ENCODE peak calls at places on chromosomes 7 and 10, in five cellular contexts. One of them, this sample, is unnamed.

GRCh38 chr10:100823194-100823593 is 77.8 kb downstream of the PAX2 start:
- DNase-seq in neuronal stem cell: no peak
- DNase-seq in H9: no peak
- DNase-seq in mesenchymal stem cell: no peak
- DNase-seq in trophoblast cell: no peak
- DNase-seq in this sample: no peak

GRCh38 chr10:110501142-110501937 is 3.6 kb downstream of the DUSP5 start:
- DNase-seq in neuronal stem cell: no peak
- DNase-seq in H9: peak; percentile 87
- DNase-seq in mesenchymal stem cell: peak; percentile 97
- DNase-seq in trophoblast cell: peak; percentile 53
- DNase-seq in this sample: peak; percentile 54

GRCh38 chr7:55657654-55658053 is 85.4 kb upstream of the VOPP1 start:
- DNase-seq in neuronal stem cell: no peak
- DNase-seq in H9: no peak
- DNase-seq in mesenchymal stem cell: no peak
- DNase-seq in trophoblast cell: no peak
- DNase-seq in this sample: no peak

GRCh38 chr10:13812804-13813203 is 226.0 kb downstream of the PRPF18 start:
- DNase-seq in neuronal stem cell: no peak
- DNase-seq in H9: no peak
- DNase-seq in mesenchymal stem cell: no peak
- DNase-seq in trophoblast cell: no peak
- DNase-seq in this sample: no peak

GRCh38 chr10:35884657-35885071 is 242.6 kb upstream of the FZD8 start:
- DNase-seq in neuronal stem cell: no peak
- DNase-seq in H9: no peak
- DNase-seq in mesenchymal stem cell: no peak
- DNase-seq in trophoblast cell: no peak
- DNase-seq in this sample: no peak

GRCh38 chr10:34075269-34075926 is 739.7 kb downstream of the PARD3 start:
- DNase-seq in neuronal stem cell: no peak
- DNase-seq in H9: no peak
- DNase-seq in mesenchymal stem cell: no peak
- DNase-seq in trophoblast cell: no peak
- DNase-seq in this sample: no peak

GRCh38 chr10:74650613-74651012 is 175.8 kb upstream of the KAT6B start:
- DNase-seq in neuronal stem cell: no peak
- DNase-seq in H9: no peak
- DNase-seq in mesenchymal stem cell: no peak
- DNase-seq in trophoblast cell: no peak
- DNase-seq in this sample: no peak

GRCh38 chr10:132535065-132535651 is 2.4 kb upstream of the INPP5A start:
- DNase-seq in neuronal stem cell: no peak
- DNase-seq in H9: no peak
- DNase-seq in mesenchymal stem cell: no peak
- DNase-seq in trophoblast cell: no peak
- DNase-seq in this sample: no peak

GRCh38 chr10:101601541-101601940 is 13.4 kb downstream of the DPCD start:
- DNase-seq in neuronal stem cell: no peak
- DNase-seq in H9: no peak
- DNase-seq in mesenchymal stem cell: no peak
- DNase-seq in trophoblast cell: no peak
- DNase-seq in this sample: no peak

GRCh38 chr7:99120503-99120902 is 23.4 kb downstream of the SMURF1 start:
- DNase-seq in neuronal stem cell: no peak
- DNase-seq in H9: no peak
- DNase-seq in mesenchymal stem cell: peak; percentile 46
- DNase-seq in trophoblast cell: no peak
- DNase-seq in this sample: no peak

GRCh38 chr7:31432166-31432565 is 81.7 kb upstream of the ITPRID1 start:
- DNase-seq in neuronal stem cell: no peak
- DNase-seq in H9: no peak
- DNase-seq in mesenchymal stem cell: no peak
- DNase-seq in trophoblast cell: peak; percentile 7
- DNase-seq in this sample: no peak

GRCh38 chr10:69303632-69304035 is 25.3 kb downstream of the HK1 start:
- DNase-seq in neuronal stem cell: no peak
- DNase-seq in H9: no peak
- DNase-seq in mesenchymal stem cell: no peak
- DNase-seq in trophoblast cell: no peak
- DNase-seq in this sample: no peak

GRCh38 chr7:6385110-6385792 is 62.5 kb downstream of the DAGLB start:
- DNase-seq in neuronal stem cell: no peak
- DNase-seq in H9: no peak
- DNase-seq in mesenchymal stem cell: peak; percentile 98
- DNase-seq in trophoblast cell: peak; percentile 69
- DNase-seq in this sample: no peak

GRCh38 chr7:111802194-111802785 is 240.0 kb upstream of the IMMP2L start:
- DNase-seq in neuronal stem cell: no peak
- DNase-seq in H9: no peak
- DNase-seq in mesenchymal stem cell: no peak
- DNase-seq in trophoblast cell: no peak
- DNase-seq in this sample: no peak

GRCh38 chr10:125105856-125106255 is 54.5 kb downstream of the CTBP2 start:
- DNase-seq in neuronal stem cell: no peak
- DNase-seq in H9: no peak
- DNase-seq in mesenchymal stem cell: no peak
- DNase-seq in trophoblast cell: no peak
- DNase-seq in this sample: no peak

GRCh38 chr7:55504093-55504859 is 68.0 kb downstream of the VOPP1 start:
- DNase-seq in neuronal stem cell: no peak
- DNase-seq in H9: no peak
- DNase-seq in mesenchymal stem cell: peak; percentile 48
- DNase-seq in trophoblast cell: peak; percentile 47
- DNase-seq in this sample: no peak

GRCh38 chr7:51070163-51070562 is 246.4 kb downstream of the COBL start:
- DNase-seq in neuronal stem cell: no peak
- DNase-seq in H9: no peak
- DNase-seq in mesenchymal stem cell: no peak
- DNase-seq in trophoblast cell: no peak
- DNase-seq in this sample: no peak

GRCh38 chr7:73715648-73716317 is 3.7 kb downstream of the STX1A start:
- DNase-seq in neuronal stem cell: no peak
- DNase-seq in H9: no peak
- DNase-seq in mesenchymal stem cell: peak; percentile 97
- DNase-seq in trophoblast cell: peak; percentile 96
- DNase-seq in this sample: no peak

GRCh38 chr7:127683776-127684681 is 32.0 kb downstream of the SND1 start:
- DNase-seq in neuronal stem cell: no peak
- DNase-seq in H9: no peak
- DNase-seq in mesenchymal stem cell: no peak
- DNase-seq in trophoblast cell: no peak
- DNase-seq in this sample: no peak

GRCh38 chr7:31028006-31028405 is 24.1 kb upstream of the ADCYAP1R1 start:
- DNase-seq in neuronal stem cell: no peak
- DNase-seq in H9: no peak
- DNase-seq in mesenchymal stem cell: no peak
- DNase-seq in trophoblast cell: no peak
- DNase-seq in this sample: no peak

GRCh38 chr7:143238289-143238995 is 16.6 kb downstream of the TAS2R40 start:
- DNase-seq in neuronal stem cell: no peak
- DNase-seq in H9: no peak
- DNase-seq in mesenchymal stem cell: no peak
- DNase-seq in trophoblast cell: no peak
- DNase-seq in this sample: no peak

GRCh38 chr7:133822816-133823552 is 304.2 kb upstream of the LRGUK start:
- DNase-seq in neuronal stem cell: no peak
- DNase-seq in H9: no peak
- DNase-seq in mesenchymal stem cell: no peak
- DNase-seq in trophoblast cell: no peak
- DNase-seq in this sample: no peak

GRCh38 chr7:133824123-133824522 is 303.0 kb upstream of the LRGUK start:
- DNase-seq in neuronal stem cell: no peak
- DNase-seq in H9: no peak
- DNase-seq in mesenchymal stem cell: no peak
- DNase-seq in trophoblast cell: no peak
- DNase-seq in this sample: no peak

GRCh38 chr7:133820584-133820983 is 306.6 kb upstream of the LRGUK start:
- DNase-seq in neuronal stem cell: no peak
- DNase-seq in H9: no peak
- DNase-seq in mesenchymal stem cell: no peak
- DNase-seq in trophoblast cell: no peak
- DNase-seq in this sample: no peak

GRCh38 chr7:133819695-133820094 is 307.4 kb upstream of the LRGUK start:
- DNase-seq in neuronal stem cell: no peak
- DNase-seq in H9: no peak
- DNase-seq in mesenchymal stem cell: no peak
- DNase-seq in trophoblast cell: no peak
- DNase-seq in this sample: no peak

DNA sequence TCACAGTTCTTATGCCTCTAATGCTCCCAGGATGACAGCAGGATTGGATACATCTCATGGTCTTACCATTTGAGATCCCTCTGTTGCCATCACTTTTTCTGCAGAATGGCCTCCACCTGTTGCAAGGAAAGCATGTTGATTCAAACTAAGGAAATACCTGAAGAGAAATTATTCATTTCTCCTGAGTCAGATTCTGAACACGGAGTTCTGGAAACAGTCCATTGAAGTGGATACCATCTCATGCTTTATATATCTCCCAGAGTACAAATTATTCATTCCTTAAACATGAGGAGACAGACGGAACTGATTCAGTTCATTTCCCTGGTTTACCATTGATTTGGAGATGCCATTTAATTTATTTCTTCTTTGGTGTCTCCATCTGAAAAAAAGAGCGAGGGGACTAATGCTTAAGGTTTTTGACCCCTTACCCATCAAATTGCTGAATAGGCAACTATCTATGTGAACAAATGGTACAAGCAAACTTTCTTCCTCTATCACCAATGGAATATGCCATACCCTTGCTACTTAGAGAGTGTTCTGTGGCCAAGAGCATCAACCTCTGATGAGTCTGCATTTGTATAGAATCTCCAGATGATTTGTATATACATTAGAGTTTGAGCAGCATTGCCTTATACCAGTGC is 305.0 kb upstream of the LRGUK start:
- DNase-seq in neuronal stem cell: no peak
- DNase-seq in H9: no peak
- DNase-seq in mesenchymal stem cell: no peak
- DNase-seq in trophoblast cell: no peak
- DNase-seq in this sample: no peak
- H2BK12ac ChIP-seq in neuronal stem cell: no peak overlapping the region
- H2BK12ac ChIP-seq in H9: no peak overlapping the region
- H2BK12ac ChIP-seq in mesenchymal stem cell: no peak overlapping the region
- H2BK12ac ChIP-seq in trophoblast cell: no peak overlapping the region
- H2BK12ac ChIP-seq in this sample: no peak overlapping the region

GRCh38 chr7:150371996-150372270 is 3.3 kb downstream of the REPIN1 start:
- DNase-seq in neuronal stem cell: no peak
- DNase-seq in H9: peak; percentile 35
- DNase-seq in mesenchymal stem cell: no peak
- DNase-seq in trophoblast cell: no peak
- DNase-seq in this sample: no peak

GRCh38 chr7:150374472-150374871 is 4.7 kb upstream of the ZNF775 start:
- DNase-seq in neuronal stem cell: no peak
- DNase-seq in H9: no peak
- DNase-seq in mesenchymal stem cell: no peak
- DNase-seq in trophoblast cell: no peak
- DNase-seq in this sample: no peak

GRCh38 chr7:150374026-150374425 is 5.1 kb upstream of the ZNF775 start:
- DNase-seq in neuronal stem cell: no peak
- DNase-seq in H9: no peak
- DNase-seq in mesenchymal stem cell: no peak
- DNase-seq in trophoblast cell: no peak
- DNase-seq in this sample: no peak

GRCh38 chr7:150372271-150373048 is 3.8 kb downstream of the REPIN1 start:
- DNase-seq in neuronal stem cell: no peak
- DNase-seq in H9: peak; percentile 65
- DNase-seq in mesenchymal stem cell: no peak
- DNase-seq in trophoblast cell: no peak
- DNase-seq in this sample: no peak

GRCh38 chr7:150373049-150373801 is 4.6 kb downstream of the REPIN1 start:
- DNase-seq in neuronal stem cell: no peak
- DNase-seq in H9: peak; percentile 34
- DNase-seq in mesenchymal stem cell: no peak
- DNase-seq in trophoblast cell: no peak
- DNase-seq in this sample: no peak
- H3K4me1 ChIP-seq in neuronal stem cell: peaks cover 18% of the 10 kb centered on the region
- H3K4me1 ChIP-seq in H9: peaks cover 12% of the 10 kb centered on the region
- H3K4me1 ChIP-seq in mesenchymal stem cell: peaks cover 40% of the 10 kb centered on the region
- H3K4me1 ChIP-seq in trophoblast cell: peaks cover 63% of the 10 kb centered on the region
- H3K4me1 ChIP-seq in this sample: peaks cover 11% of the 10 kb centered on the region

GRCh38 chr7:140674356-140674800 is 1.6 kb downstream of the ADCK2 start:
- DNase-seq in neuronal stem cell: no peak
- DNase-seq in H9: no peak
- DNase-seq in mesenchymal stem cell: no peak
- DNase-seq in trophoblast cell: no peak
- DNase-seq in this sample: no peak
- H2BK12ac ChIP-seq in neuronal stem cell: no peak overlapping the region
- H2BK12ac ChIP-seq in H9: no peak overlapping the region
- H2BK12ac ChIP-seq in mesenchymal stem cell: peak overlapping the region; percentile 32
- H2BK12ac ChIP-seq in trophoblast cell: no peak overlapping the region
- H2BK12ac ChIP-seq in this sample: no peak overlapping the region

GRCh38 chr7:27095897-27096755 is at the start of gene HOXA1:
- DNase-seq in neuronal stem cell: peak; percentile 48
- DNase-seq in H9: peak; percentile 89
- DNase-seq in mesenchymal stem cell: peak; percentile 85
- DNase-seq in trophoblast cell: peak; percentile 91
- DNase-seq in this sample: no peak

GRCh38 chr7:27098493-27099223 is 2.9 kb upstream of the HOXA1 start:
- DNase-seq in neuronal stem cell: peak; percentile 42
- DNase-seq in H9: no peak
- DNase-seq in mesenchymal stem cell: peak; percentile 61
- DNase-seq in trophoblast cell: no peak
- DNase-seq in this sample: no peak

GRCh38 chr7:27096756-27097514 is 1.1 kb upstream of the HOXA1 start:
- DNase-seq in neuronal stem cell: peak; percentile 8
- DNase-seq in H9: no peak
- DNase-seq in mesenchymal stem cell: peak; percentile 40
- DNase-seq in trophoblast cell: no peak
- DNase-seq in this sample: no peak

GRCh38 chr7:27099224-27099838 is 3.2 kb downstream of the HOXA2 start:
- DNase-seq in neuronal stem cell: peak; percentile 3
- DNase-seq in H9: no peak
- DNase-seq in mesenchymal stem cell: peak; percentile 56
- DNase-seq in trophoblast cell: no peak
- DNase-seq in this sample: no peak

DNA sequence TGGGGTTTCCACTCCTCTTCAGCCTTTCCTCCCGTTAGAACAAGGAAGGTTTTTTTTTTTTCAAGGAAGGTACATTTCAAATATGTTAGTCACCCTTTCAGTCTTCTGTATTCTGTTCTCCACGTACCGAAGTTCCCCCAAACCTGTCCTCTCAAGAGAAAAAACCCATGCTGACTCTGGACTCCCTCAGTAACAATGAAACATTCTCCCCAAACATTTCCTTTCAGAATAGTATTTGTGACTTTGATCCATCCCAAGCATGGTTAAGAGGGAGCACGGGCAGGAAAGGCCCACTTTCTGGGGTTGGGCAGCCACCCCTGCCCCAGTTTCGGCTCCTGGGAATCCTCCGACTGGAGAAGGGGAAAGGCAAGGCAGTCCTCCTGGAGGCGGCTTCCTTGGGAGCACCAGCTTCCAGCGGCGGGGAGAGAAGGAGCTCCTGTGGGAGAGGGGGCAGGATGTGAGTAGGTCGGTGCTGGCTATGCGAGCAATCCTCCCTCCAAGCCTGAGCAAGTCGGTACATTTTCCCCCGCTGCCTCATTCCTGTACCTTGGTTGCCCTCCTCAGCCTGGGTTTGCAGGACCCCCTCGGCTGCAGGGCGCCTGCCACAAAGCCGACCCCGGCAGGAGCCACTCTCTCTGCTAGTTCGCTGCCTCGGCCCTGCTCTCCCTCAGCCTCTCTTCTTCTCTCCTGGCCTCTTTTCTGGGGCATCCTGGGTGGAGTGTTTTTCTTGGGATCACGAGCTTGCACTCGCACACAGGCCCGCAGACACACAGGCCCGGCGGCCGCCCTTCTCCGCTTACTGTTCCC is 2.1 kb upstream of the HOXA1 start:
- DNase-seq in neuronal stem cell: peak; percentile 32
- DNase-seq in H9: no peak
- DNase-seq in mesenchymal stem cell: peak; percentile 28
- DNase-seq in trophoblast cell: no peak
- DNase-seq in this sample: peak; percentile 72
- H3K4me1 ChIP-seq in neuronal stem cell: peaks cover 1% of the 10 kb centered on the region
- H3K4me1 ChIP-seq in H9: no peaks in the 10 kb centered on the region
- H3K4me1 ChIP-seq in mesenchymal stem cell: peaks cover 13% of the 10 kb centered on the region
- H3K4me1 ChIP-seq in trophoblast cell: peaks cover 12% of the 10 kb centered on the region
- H3K4me1 ChIP-seq in this sample: peaks cover 17% of the 10 kb centered on the region

This sample was measured in H1.